ENCODE peak calls at places on chromosomes 11 and 22, in nine cellular contexts. E, L, I, K, A, F, X, O and V are unnamed samples.
A peak's percentile ranks its signal among the peaks of the same experiment; 100 is the strongest.

GRCh38 chr11:59011672-59012071 is 72.4 kb downstream of the GLYATL1 start:
- DNase-seq in E (no peak), L (no peak), I (no peak), K (no peak), A (no peak), F (no peak), X (no peak), O (no peak), V (no peak)

GRCh38 chr11:111730871-111731591 is 35.2 kb downstream of the PPP2R1B start:
- DNase-seq in E (no peak), L (no peak), I (no peak), K (no peak), A (peak; percentile 68), F (no peak), X (no peak), O (no peak), V (peak; percentile 80)

GRCh38 chr11:19432370-19433163 is 191.8 kb upstream of the E2F8 start:
- DNase-seq in E (peak; percentile 93), L (no peak), I (peak; percentile 7), K (peak; percentile 30), A (no peak), F (no peak), X (no peak), O (no peak), V (no peak)

GRCh38 chr22:40243891-40244290 is 66.2 kb downstream of the TNRC6B start:
- DNase-seq in E (no peak), L (no peak), I (no peak), K (no peak), A (no peak), F (no peak), X (no peak), O (no peak), V (peak; percentile 42)

GRCh38 chr22:35539910-35540599 is 576 bp upstream of the RASD2 start:
- DNase-seq in E (peak; percentile 47), L (peak; percentile 55), I (peak; percentile 51), K (peak; percentile 41), A (peak; percentile 86), F (peak; percentile 81), X (no peak), O (no peak), V (no peak)

GRCh38 chr11:126307706-126308105 is 3.8 kb downstream of the DCPS start:
- DNase-seq in E (peak; percentile 76), L (no peak), I (peak; percentile 40), K (no peak), A (no peak), F (no peak), X (no peak), O (no peak), V (peak; percentile 48)

GRCh38 chr11:6654281-6655019 is 1.2 kb downstream of the DCHS1 start:
- DNase-seq in E (no peak), L (peak; percentile 59), I (no peak), K (no peak), A (peak; percentile 78), F (no peak), X (no peak), O (no peak), V (peak; percentile 33)

GRCh38 chr22:49017769-49018330 is 809.8 kb downstream of the BRD1 start:
- DNase-seq in E (no peak), L (no peak), I (no peak), K (no peak), A (peak; percentile 53), F (no peak), X (no peak), O (no peak), V (no peak)

GRCh38 chr11:10064828-10065227 is 229.2 kb downstream of the SBF2 start:
- DNase-seq in E (no peak), L (no peak), I (no peak), K (no peak), A (no peak), F (no peak), X (no peak), O (no peak), V (no peak)

GRCh38 chr11:73521621-73522020 is 76.3 kb downstream of the FAM168A start:
- DNase-seq in E (no peak), L (no peak), I (no peak), K (peak; percentile 11), A (no peak), F (no peak), X (peak; percentile 16), O (no peak), V (peak; percentile 74)

GRCh38 chr11:122977455-122978302 is 4.0 kb downstream of the BSX start:
- DNase-seq in E (no peak), L (no peak), I (no peak), K (no peak), A (no peak), F (no peak), X (no peak), O (no peak), V (no peak)

GRCh38 chr11:81033779-81034550 is 1593.1 kb upstream of the TENM4 start:
- DNase-seq in E (no peak), L (peak; percentile 16), I (no peak), K (no peak), A (no peak), F (no peak), X (no peak), O (no peak), V (peak; percentile 6)

GRCh38 chr11:104898685-104899013 is 389 bp upstream of the CASP12 start:
- DNase-seq in E (peak; percentile 31), L (no peak), I (no peak), K (no peak), A (no peak), F (no peak), X (no peak), O (no peak), V (peak; percentile 30)

GRCh38 chr11:11478021-11478420 is 125.0 kb upstream of the CSNK2A3 start:
- DNase-seq in E (no peak), L (no peak), I (no peak), K (no peak), A (no peak), F (no peak), X (no peak), O (no peak), V (no peak)

GRCh38 chr11:94577841-94578240 is 10.7 kb downstream of the PIWIL4 start:
- DNase-seq in E (no peak), L (no peak), I (no peak), K (no peak), A (no peak), F (no peak), X (no peak), O (no peak), V (no peak)

GRCh38 chr22:35955546-35955945 is 73.1 kb downstream of the RBFOX2 start:
- DNase-seq in E (no peak), L (no peak), I (no peak), K (no peak), A (no peak), F (no peak), X (no peak), O (no peak), V (no peak)

GRCh38 chr11:98711011-98711410 is 309.7 kb upstream of the CNTN5 start:
- DNase-seq in E (peak; percentile 62), L (no peak), I (no peak), K (no peak), A (no peak), F (no peak), X (no peak), O (no peak), V (no peak)

GRCh38 chr22:35114296-35114980 is 48.5 kb downstream of the ISX start:
- DNase-seq in E (no peak), L (no peak), I (no peak), K (no peak), A (no peak), F (no peak), X (no peak), O (no peak), V (no peak)

GRCh38 chr22:24224468-24224867 is 20.4 kb downstream of the GGT5 start:
- DNase-seq in E (no peak), L (no peak), I (no peak), K (no peak), A (no peak), F (no peak), X (no peak), O (no peak), V (no peak)

GRCh38 chr22:27987557-27987956 is 68.5 kb upstream of the PITPNB start:
- DNase-seq in E (peak; percentile 84), L (no peak), I (peak; percentile 60), K (no peak), A (no peak), F (no peak), X (peak; percentile 56), O (no peak), V (no peak)

GRCh38 chr22:32335471-32335870 is 22.2 kb upstream of the RFPL3 start:
- DNase-seq in E (no peak), L (no peak), I (no peak), K (no peak), A (no peak), F (no peak), X (no peak), O (no peak), V (no peak)

GRCh38 chr11:47577460-47578041 is 1.2 kb downstream of the KBTBD4 start:
- DNase-seq in E (no peak), L (no peak), I (no peak), K (no peak), A (peak; percentile 62), F (no peak), X (no peak), O (no peak), V (no peak)

GRCh38 chr22:26273011-26273675 is 103.9 kb downstream of the SEZ6L start:
- DNase-seq in E (no peak), L (no peak), I (no peak), K (no peak), A (no peak), F (no peak), X (no peak), O (no peak), V (peak; percentile 74)

GRCh38 chr22:22948651-22949611 is 61.3 kb downstream of the IGLL5 start:
- DNase-seq in E (peak; percentile 68), L (no peak), I (no peak), K (no peak), A (no peak), F (no peak), X (no peak), O (no peak), V (no peak)

GRCh38 chr11:14768789-14769188 is 123.2 kb downstream of the CYP2R1 start:
- DNase-seq in E (no peak), L (no peak), I (no peak), K (no peak), A (no peak), F (no peak), X (no peak), O (no peak), V (no peak)

GRCh38 chr22:33562484-33562883 is 357.8 kb downstream of the LARGE1 start:
- DNase-seq in E (no peak), L (no peak), I (no peak), K (no peak), A (no peak), F (no peak), X (no peak), O (no peak), V (no peak)

GRCh38 chr11:16804104-16804947 is 65.9 kb downstream of the C11orf58 start:
- DNase-seq in E (peak; percentile 94), L (peak; percentile 61), I (no peak), K (no peak), A (peak; percentile 66), F (no peak), X (no peak), O (no peak), V (no peak)

GRCh38 chr11:61756452-61757212 is 4.2 kb downstream of the MYRF start:
- DNase-seq in E (peak; percentile 68), L (no peak), I (peak; percentile 82), K (peak; percentile 99), A (no peak), F (peak; percentile 40), X (no peak), O (no peak), V (no peak)

GRCh38 chr11:126815111-126815510 is 185.5 kb downstream of the KIRREL3 start:
- DNase-seq in E (no peak), L (no peak), I (peak; percentile 30), K (no peak), A (no peak), F (no peak), X (no peak), O (no peak), V (no peak)

GRCh38 chr11:105245781-105246315 is 106.3 kb upstream of the CARD18 start:
- DNase-seq in E (no peak), L (no peak), I (no peak), K (no peak), A (no peak), F (no peak), X (no peak), O (no peak), V (no peak)

GRCh38 chr22:46259374-46259773 is 3.8 kb downstream of the PKDREJ start:
- DNase-seq in E (no peak), L (no peak), I (no peak), K (no peak), A (no peak), F (no peak), X (no peak), O (no peak), V (no peak)